ENCODE peak calls at places on chromosomes 1 and 21, in five cellular contexts. S is OCI-LY7; F is NCI-H2171 treated with DMSO at 0.1 percent for 48 hours; G is cardiac fibroblast; E is activated naive CD4-positive, alpha-beta T cell treated with anti-CD3 and anti-CD28 coated beads, Interleukin-2, amount 10 ng/mL, durations not matched to agents 7 days and 5 days. D is an unnamed sample.

GRCh38 chr1:64608015-64608650 is 136.7 kb upstream of the RAVER2 start:
- DNase-seq in S (no peak), E (no peak), G (peak), F (no peak), D (no peak)

GRCh38 chr1:94903318-94904009 is 23.4 kb downstream of the CNN3 start:
- DNase-seq in G (no peak), E (no peak), S (no peak), F (no peak), D (no peak)

GRCh38 chr1:24858277-24858676 is 71.8 kb downstream of the RUNX3 start:
- DNase-seq in F (no peak), E (no peak), G (no peak), S (no peak), D (no peak)

GRCh38 chr1:24400065-24400464 is 13.5 kb downstream of the STPG1 start:
- DNase-seq in G (no peak), S (no peak), E (no peak), F (no peak), D (no peak)

GRCh38 chr21:16378570-16378969 is 648.8 kb downstream of the USP25 start:
- DNase-seq in E (no peak), F (no peak), G (peak), S (no peak), D (no peak)

GRCh38 chr1:228029281-228029680 is 22.5 kb downstream of the WNT3A start:
- DNase-seq in G (no peak), F (no peak), S (no peak), E (peak), D (no peak)

GRCh38 chr1:237877628-237878027 is 13.1 kb downstream of the ZP4 start:
- DNase-seq in S (no peak), E (no peak), F (no peak), G (no peak), D (no peak)

GRCh38 chr1:153770812-153771211 is 4.4 kb upstream of the SLC27A3 start:
- DNase-seq in F (no peak), S (peak), G (no peak), E (no peak), D (no peak)

GRCh38 chr1:154220970-154221814 is 437 bp downstream of the UBAP2L start:
- DNase-seq in S (peak), F (peak), G (peak), E (peak), D (peak)

GRCh38 chr21:45361033-45361997 is 43.6 kb upstream of the COL18A1 start:
- DNase-seq in S (no peak), E (no peak), F (no peak), G (no peak), D (no peak)

GRCh38 chr1:25700124-25700523 is 83.5 kb downstream of the MAN1C1 start:
- DNase-seq in F (no peak), E (no peak), G (peak), S (no peak), D (no peak)

GRCh38 chr21:37407719-37408455 is 41.3 kb downstream of the DYRK1A start:
- DNase-seq in S (no peak), F (no peak), G (peak), E (no peak), D (no peak)

GRCh38 chr1:158203693-158204457 is 23.2 kb downstream of the CD1D start:
- DNase-seq in F (peak), G (peak), E (no peak), S (peak), D (peak)

GRCh38 chr1:232983817-232984567 is 33.6 kb downstream of the NTPCR start:
- DNase-seq in G (no peak), S (no peak), F (no peak), E (no peak), D (no peak)

GRCh38 chr1:6007318-6008083 is 15.3 kb upstream of the NPHP4 start:
- DNase-seq in F (no peak), G (peak), S (no peak), E (no peak), D (no peak)

GRCh38 chr1:10132852-10133251 is 77.5 kb upstream of the KIF1B start:
- DNase-seq in G (no peak), S (no peak), E (no peak), F (no peak), D (no peak)

GRCh38 chr1:10761503-10762152 is 34.8 kb downstream of the CASZ1 start:
- DNase-seq in S (peak), F (no peak), E (no peak), G (no peak), D (no peak)

GRCh38 chr1:156276532-156276931 is 6.1 kb downstream of the SMG5 start:
- DNase-seq in E (no peak), G (peak), F (no peak), S (no peak), D (no peak)

GRCh38 chr1:239811211-239811902 is 280.3 kb upstream of the FMN2 start:
- DNase-seq in G (no peak), F (no peak), E (no peak), S (no peak), D (no peak)

GRCh38 chr1:220235462-220235861 is 36.8 kb downstream of the RAB3GAP2 start:
- DNase-seq in S (no peak), E (no peak), F (no peak), G (no peak), D (no peak)

GRCh38 chr21:45050786-45051489 is 23.4 kb upstream of the ADARB1 start:
- DNase-seq in E (no peak), S (no peak), F (no peak), G (peak), D (no peak)

GRCh38 chr1:232273071-232273470 is 356.9 kb downstream of the SIPA1L2 start:
- DNase-seq in E (no peak), F (no peak), S (no peak), G (peak), D (no peak)